ENCODE peak calls at places on chromosome 20, in seven cellular contexts. B is AG09309, U is A673, T is foreskin fibroblast, P is cardiac fibroblast, E is uterus, K is aorta. R is an unnamed sample.

GRCh38 chr20:22796465-22797077 is 212.2 kb upstream of the FOXA2 start:
- DNase-seq in B (peak; percentile 16), U (no peak), T (peak; percentile 59), P (peak; percentile 74), E (no peak), K (no peak), R (peak; percentile 11)

GRCh38 chr20:23290761-23291574 is 59.6 kb upstream of the NXT1 start:
- DNase-seq in B (no peak), U (no peak), T (no peak), P (no peak), E (no peak), K (no peak), R (no peak)

GRCh38 chr20:38150595-38151170 is 14.4 kb downstream of the TGM2 start:
- DNase-seq in B (no peak), U (no peak), T (no peak), P (no peak), E (no peak), K (no peak), R (no peak)

GRCh38 chr20:62104791-62105345 is 17.4 kb upstream of the LSM14B start:
- DNase-seq in B (no peak), U (no peak), T (peak; percentile 50), P (peak; percentile 44), E (peak; percentile 86), K (no peak), R (no peak)

GRCh38 chr20:52747736-52748135 is 224.4 kb upstream of the TSHZ2 start:
- DNase-seq in B (no peak), U (peak; percentile 31), T (no peak), P (no peak), E (peak; percentile 25), K (no peak), R (no peak)

GRCh38 chr20:19936801-19937583 is 80.2 kb upstream of the NAA20 start:
- DNase-seq in B (no peak), U (no peak), T (no peak), P (no peak), E (no peak), K (no peak), R (no peak)

GRCh38 chr20:50283922-50284810 is 93.5 kb downstream of the CEBPB start:
- DNase-seq in B (no peak), U (peak; percentile 35), T (peak; percentile 48), P (peak; percentile 72), E (no peak), K (no peak), R (no peak)

GRCh38 chr20:24211972-24212371 is 223.4 kb upstream of the GGTLC1 start:
- DNase-seq in B (no peak), U (peak; percentile 18), T (no peak), P (no peak), E (no peak), K (no peak), R (no peak)

GRCh38 chr20:11970243-11970836 is 52.6 kb downstream of the BTBD3 start:
- DNase-seq in B (no peak), U (no peak), T (no peak), P (no peak), E (no peak), K (no peak), R (no peak)
- H3K4me3 ChIP-seq in B (no peak overlapping the region), U (no peak overlapping the region), T (no peak overlapping the region), P (no peak overlapping the region), E (no peak overlapping the region), K (no peak overlapping the region), R (no peak overlapping the region)

DNA sequence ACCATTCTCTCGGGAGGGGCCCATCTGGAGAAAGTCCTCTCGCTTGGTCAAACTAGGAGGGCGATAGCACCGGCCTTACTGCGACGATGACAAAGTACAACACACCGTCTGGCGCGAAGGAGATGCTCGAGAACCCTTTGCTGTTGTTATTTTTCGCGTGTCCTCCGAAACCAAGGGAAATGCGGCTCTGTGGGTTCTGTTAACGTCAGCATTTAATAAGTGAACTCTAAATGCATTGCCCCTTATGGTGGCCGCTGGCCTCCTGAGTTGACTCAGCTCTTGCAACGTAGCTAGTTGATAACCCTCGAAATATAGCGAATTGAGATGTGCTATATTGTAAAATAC is 577 bp upstream of the SCAND1 start:
- DNase-seq in B (no peak), U (peak; percentile 35), T (peak; percentile 51), P (peak; percentile 56), E (no peak), K (no peak), R (no peak)
- H3K4me3 ChIP-seq in B (peak overlapping the region; percentile 91), U (peak overlapping the region; percentile 91), T (peak overlapping the region; percentile 77), P (peak overlapping the region; percentile 99), E (peak overlapping the region; percentile 79), K (peak overlapping the region; percentile 13), R (peak overlapping the region; percentile 91)

GRCh38 chr20:6769953-6770831 is 2.7 kb downstream of the BMP2 start:
- DNase-seq in B (no peak), U (no peak), T (no peak), P (peak; percentile 56), E (peak; percentile 31), K (peak; percentile 90), R (no peak)
- H3K4me3 ChIP-seq in B (peak overlapping the region; percentile 65), U (no peak overlapping the region), T (peak overlapping the region; percentile 74), P (peak overlapping the region; percentile 66), E (peak overlapping the region; percentile 50), K (peak overlapping the region; percentile 18), R (peak overlapping the region; percentile 46)

DNA sequence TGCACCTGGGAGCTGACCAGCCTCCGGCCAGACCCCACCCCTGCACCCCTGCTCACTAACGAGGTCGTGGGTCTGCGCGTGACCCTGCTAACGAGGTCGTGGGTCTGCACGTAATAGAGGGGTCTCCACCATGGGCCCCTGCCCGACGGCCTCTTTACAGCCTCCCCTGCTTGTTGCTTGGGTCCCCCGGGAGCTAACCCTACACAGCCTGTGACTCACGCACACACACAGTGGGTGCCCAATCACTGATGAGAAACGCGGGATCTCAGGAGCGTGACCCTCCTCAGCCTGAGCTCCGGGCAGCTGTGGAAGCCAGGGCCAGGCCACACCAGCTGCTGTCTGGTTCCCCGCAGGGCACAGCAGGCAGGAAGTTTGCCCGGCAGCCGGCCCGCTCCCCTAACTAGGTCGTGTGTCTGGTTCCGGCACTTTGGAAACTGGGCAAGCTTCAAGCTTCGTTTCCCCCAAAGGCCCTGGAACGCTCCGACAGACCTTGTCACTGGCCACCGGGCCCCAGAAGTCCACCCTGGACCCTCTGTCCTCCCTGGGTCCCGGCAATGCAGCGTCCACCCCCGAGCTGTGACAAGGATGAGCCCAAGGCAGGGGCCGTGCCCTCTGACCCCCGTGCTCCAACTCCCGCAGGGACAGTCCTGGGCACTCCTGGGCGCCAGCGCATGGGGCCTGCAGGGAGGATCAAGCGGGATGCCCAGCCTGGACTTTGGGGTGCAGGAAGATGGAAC is 767 bp downstream of the PTK6 start:
- DNase-seq in B (no peak), U (peak; percentile 52), T (peak; percentile 34), P (peak; percentile 70), E (no peak), K (no peak), R (no peak)
- H3K4me3 ChIP-seq in B (no peak overlapping the region), U (no peak overlapping the region), T (no peak overlapping the region), P (no peak overlapping the region), E (no peak overlapping the region), K (no peak overlapping the region), R (no peak overlapping the region)

GRCh38 chr20:642398-643174 is 10.4 kb downstream of the SRXN1 start:
- DNase-seq in B (no peak), U (peak; percentile 37), T (no peak), P (no peak), E (peak; percentile 25), K (peak; percentile 36), R (no peak)
- H3K4me3 ChIP-seq in B (no peak overlapping the region), U (peak overlapping the region; percentile 19), T (peak overlapping the region; percentile 24), P (no peak overlapping the region), E (no peak overlapping the region), K (no peak overlapping the region), R (peak overlapping the region; percentile 31)

DNA sequence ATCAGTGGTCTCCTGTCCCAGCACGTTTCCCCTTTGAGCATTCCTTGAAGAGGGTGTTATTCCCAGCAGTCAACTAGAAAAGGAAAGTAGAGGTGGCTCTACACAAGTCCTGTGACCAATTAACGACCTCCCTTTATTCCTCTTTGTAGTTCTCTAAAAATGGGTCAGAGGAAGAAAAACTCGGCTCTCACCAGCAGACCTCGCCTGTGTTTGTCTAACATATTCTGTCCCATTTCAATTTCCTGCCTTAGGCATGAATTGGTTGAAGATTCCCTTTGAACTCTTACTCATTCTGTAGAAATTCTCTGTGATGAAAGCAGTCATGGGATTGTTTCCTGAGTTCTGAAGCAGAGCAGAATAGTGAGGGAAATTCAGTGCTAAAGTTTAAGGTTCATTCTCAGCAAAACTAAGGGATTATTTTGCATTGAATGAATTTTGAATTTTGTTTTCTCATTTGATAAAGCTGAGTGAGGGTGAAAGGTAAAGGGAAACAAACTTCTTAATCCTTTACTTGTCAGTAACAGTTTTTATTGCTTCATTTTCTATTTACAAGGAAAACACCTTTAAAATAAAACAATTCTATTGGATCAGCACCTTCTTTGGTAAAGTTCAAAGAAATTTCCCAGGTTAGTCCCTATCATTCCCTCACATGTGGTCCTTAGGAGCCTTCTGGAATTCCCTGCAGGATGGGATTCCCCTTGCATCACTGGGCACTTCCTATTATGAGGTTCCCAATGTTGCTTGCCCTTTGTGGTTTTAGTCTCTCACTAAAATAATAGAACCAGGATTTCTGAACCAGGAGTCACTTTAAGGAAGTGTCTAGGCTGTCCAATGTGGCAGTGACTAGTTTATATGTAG is 105.8 kb downstream of the SLX4IP start:
- DNase-seq in B (peak; percentile 50), U (peak; percentile 65), T (peak; percentile 83), P (peak; percentile 94), E (no peak), K (no peak), R (no peak)
- H3K4me3 ChIP-seq in B (no peak overlapping the region), U (peak overlapping the region; percentile 21), T (no peak overlapping the region), P (no peak overlapping the region), E (no peak overlapping the region), K (no peak overlapping the region), R (no peak overlapping the region)

DNA sequence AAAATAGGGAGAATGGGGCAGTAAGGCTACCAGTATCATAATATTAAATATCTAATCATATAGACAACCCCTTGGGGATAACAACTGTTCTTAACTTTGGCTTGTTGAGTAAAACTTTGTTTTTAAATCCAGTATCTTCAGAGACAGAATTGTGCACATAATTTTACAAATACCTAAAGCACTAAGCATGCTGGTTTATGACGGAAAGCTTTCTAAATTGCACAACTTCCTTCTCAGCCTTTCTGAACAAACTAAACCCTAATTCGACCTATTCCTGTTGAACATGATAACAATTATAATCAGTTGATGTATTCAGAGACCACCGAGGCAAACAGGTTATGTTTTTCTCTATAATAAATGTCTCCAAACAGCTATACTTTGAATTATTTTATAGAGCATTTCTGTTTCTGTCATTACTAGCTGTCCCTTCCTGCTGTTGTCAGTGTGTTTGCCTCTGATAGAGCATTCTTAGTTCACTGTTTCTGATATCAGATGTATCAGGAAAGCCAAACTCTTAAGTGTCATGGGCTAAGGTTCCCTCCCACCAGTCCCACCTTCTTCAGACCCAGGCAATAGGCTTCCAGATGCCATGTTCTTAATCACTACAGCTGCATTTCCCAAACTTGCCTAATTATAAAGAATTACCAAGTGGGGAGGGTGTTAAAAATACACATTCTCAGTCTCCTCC is 8.7 kb downstream of the ZHX3 start:
- DNase-seq in B (no peak), U (no peak), T (no peak), P (peak; percentile 84), E (no peak), K (no peak), R (no peak)
- H3K4me3 ChIP-seq in B (no peak overlapping the region), U (no peak overlapping the region), T (no peak overlapping the region), P (no peak overlapping the region), E (no peak overlapping the region), K (no peak overlapping the region), R (no peak overlapping the region)

GRCh38 chr20:59144179-59144830 is 19.3 kb upstream of the ZNF831 start:
- DNase-seq in B (no peak), U (no peak), T (no peak), P (no peak), E (no peak), K (no peak), R (no peak)
- H3K4me3 ChIP-seq in B (no peak overlapping the region), U (no peak overlapping the region), T (no peak overlapping the region), P (no peak overlapping the region), E (no peak overlapping the region), K (no peak overlapping the region), R (no peak overlapping the region)